ENCODE peak calls at places on chromosomes 1 and 21, in nine cellular contexts. T is astrocyte of the cerebellum, H is NCI-H748 treated with DMSO at 0.1 percent for 48 hours, N is left cardiac atrium, U is left kidney, S is right cardiac atrium, Q is occipital lobe, D is stomach, F is SJSA1. P is an unnamed sample.
A peak's percentile ranks its signal among the peaks of the same experiment; 100 is the strongest.

GRCh38 chr1:113534130-113534817 is 144.0 kb downstream of the MAGI3 start:
- DNase-seq in D (no peak), H (no peak), N (no peak), F (peak; percentile 85), Q (no peak), T (no peak), U (no peak), S (no peak), P (no peak)

GRCh38 chr1:165686121-165686970 is 12.0 kb downstream of the ALDH9A1 start:
- DNase-seq in N (no peak), U (no peak), H (no peak), Q (no peak), T (no peak), D (no peak), S (no peak), F (no peak), P (no peak)

GRCh38 chr1:148362930-148363810 is 119.9 kb downstream of the PPIAL4G start:
- DNase-seq in F (no peak), T (no peak), Q (no peak), H (no peak), D (no peak), S (no peak), N (no peak), U (no peak), P (no peak)

GRCh38 chr1:235199441-235199840 is 38.4 kb upstream of the RBM34 start:
- DNase-seq in Q (no peak), H (no peak), S (no peak), T (peak; percentile 71), D (no peak), U (peak; percentile 51), N (no peak), F (peak; percentile 23), P (no peak)

GRCh38 chr1:11134352-11135266 is 34.9 kb upstream of the EXOSC10 start:
- DNase-seq in S (no peak), H (no peak), T (no peak), Q (no peak), D (no peak), U (no peak), N (no peak), F (no peak), P (no peak)

GRCh38 chr1:153532161-153532560 is 3.6 kb downstream of the S100A6 start:
- DNase-seq in D (no peak), T (no peak), H (no peak), N (no peak), F (no peak), S (no peak), Q (no peak), U (no peak), P (no peak)

GRCh38 chr1:107404756-107405155 is 263.9 kb downstream of the NTNG1 start:
- DNase-seq in H (no peak), T (peak; percentile 69), U (no peak), D (no peak), Q (no peak), F (no peak), N (no peak), S (no peak), P (no peak)

GRCh38 chr1:210446479-210446878 is 117.8 kb downstream of the HHAT start:
- DNase-seq in U (peak; percentile 20), H (no peak), N (no peak), T (no peak), S (no peak), D (no peak), F (peak; percentile 13), Q (no peak), P (no peak)

GRCh38 chr1:156922986-156923564 is 2.6 kb downstream of the LRRC71 start:
- DNase-seq in H (no peak), S (peak; percentile 33), N (no peak), T (no peak), F (no peak), D (peak; percentile 53), U (no peak), Q (no peak), P (no peak)

GRCh38 chr1:3436451-3436850 is 18.0 kb upstream of the ARHGEF16 start:
- DNase-seq in S (peak; percentile 22), F (no peak), H (no peak), N (no peak), D (no peak), T (no peak), Q (no peak), U (no peak), P (no peak)

GRCh38 chr1:151520359-151520758 is 9.2 kb downstream of the CGN start:
- DNase-seq in F (no peak), S (no peak), T (no peak), N (no peak), H (no peak), U (no peak), Q (no peak), D (no peak), P (no peak)

GRCh38 chr21:42281196-42281680 is 34.0 kb downstream of the TFF3 start:
- DNase-seq in H (no peak), T (no peak), F (no peak), N (no peak), U (no peak), S (no peak), Q (no peak), D (no peak), P (no peak)

GRCh38 chr1:52142220-52143153 is 598 bp downstream of the ZFYVE9 start:
- DNase-seq in N (peak; percentile 54), T (peak; percentile 23), U (peak; percentile 81), S (peak; percentile 76), Q (peak; percentile 31), F (peak; percentile 77), D (peak; percentile 48), H (no peak), P (peak; percentile 36)

GRCh38 chr1:48469616-48470500 is 2.1 kb downstream of the SPATA6 start:
- DNase-seq in F (no peak), N (peak; percentile 62), S (peak; percentile 82), U (peak; percentile 57), Q (peak; percentile 27), D (peak; percentile 71), H (no peak), T (peak; percentile 53), P (peak; percentile 67)

GRCh38 chr21:38984982-38985422 is 179.3 kb downstream of the ETS2 start:
- DNase-seq in F (no peak), H (no peak), T (peak; percentile 85), U (peak; percentile 54), D (no peak), S (no peak), N (no peak), Q (no peak), P (no peak)

GRCh38 chr21:42097860-42098259 is 26.7 kb downstream of the UMODL1 start:
- DNase-seq in D (peak; percentile 51), F (peak; percentile 92), S (no peak), T (peak; percentile 85), H (no peak), N (peak; percentile 59), Q (peak; percentile 40), U (peak; percentile 59), P (peak; percentile 74)

GRCh38 chr1:154624756-154625643 is 17.0 kb upstream of the ADAR start:
- DNase-seq in H (no peak), D (no peak), T (peak; percentile 49), S (no peak), Q (no peak), F (no peak), N (no peak), U (no peak), P (no peak)

GRCh38 chr1:246786606-246787238 is 62.5 kb downstream of the SCCPDH start:
- DNase-seq in H (peak; percentile 23), S (no peak), T (no peak), Q (no peak), F (no peak), N (no peak), U (no peak), D (peak; percentile 33), P (peak; percentile 28)